ENCODE peak calls at places on chromosomes 16 and 17, in four cellular contexts. Y, L, E and W are unnamed samples.
A peak's percentile ranks its signal among the peaks of the same experiment; 100 is the strongest.

GRCh38 chr17:37648555-37648954 is 5.3 kb upstream of the DDX52 start:
- DNase-seq in L (no peak), E (no peak), Y (no peak), W (no peak)

GRCh38 chr17:68711858-68712257 is 110.7 kb upstream of the FAM20A start:
- DNase-seq in Y (no peak), E (no peak), L (no peak), W (no peak)

GRCh38 chr16:88726981-88727380 is 20.7 kb downstream of the CTU2 start:
- DNase-seq in Y (no peak), E (no peak), L (no peak), W (no peak)

GRCh38 chr16:81376880-81377279 is 62.1 kb downstream of the GAN start:
- DNase-seq in L (no peak), E (no peak), Y (no peak), W (peak; percentile 59)

GRCh38 chr16:29014561-29015029 is 29.7 kb downstream of the LAT start:
- DNase-seq in L (no peak), E (no peak), Y (no peak), W (no peak)

GRCh38 chr16:87490091-87490798 is 2.6 kb downstream of the ZCCHC14 start:
- DNase-seq in Y (no peak), L (no peak), E (peak; percentile 14), W (no peak)

GRCh38 chr16:8611122-8611521 is 10.4 kb upstream of the METTL22 start:
- DNase-seq in L (no peak), E (no peak), Y (no peak), W (no peak)

GRCh38 chr16:22004321-22004720 is 3.4 kb upstream of the PDZD9 start:
- DNase-seq in E (peak; percentile 59), L (no peak), Y (no peak), W (no peak)

GRCh38 chr17:6843241-6843890 is 11.8 kb upstream of the TEKT1 start:
- DNase-seq in E (peak; percentile 72), Y (no peak), L (no peak), W (no peak)

GRCh38 chr16:68470461-68471150 is 22.3 kb upstream of the SMPD3 start:
- DNase-seq in Y (no peak), E (no peak), L (no peak), W (no peak)

GRCh38 chr16:86396318-86396882 is 113.9 kb upstream of the FOXF1 start:
- DNase-seq in L (no peak), E (no peak), Y (no peak), W (no peak)

GRCh38 chr16:58516768-58517107 is 1.4 kb downstream of the SETD6 start:
- DNase-seq in Y (no peak), L (no peak), E (no peak), W (no peak)

GRCh38 chr17:63697341-63698286 is 2.3 kb downstream of the LIMD2 start:
- DNase-seq in E (peak; percentile 28), L (no peak), Y (peak; percentile 73), W (peak; percentile 64)

GRCh38 chr16:29736112-29736511 is 9.7 kb downstream of the C16orf54 start:
- DNase-seq in L (no peak), E (peak; percentile 17), Y (no peak), W (no peak)

GRCh38 chr17:83171661-83172060 is 92.3 kb downstream of the METRNL start:
- DNase-seq in L (no peak), E (peak; percentile 19), Y (no peak), W (no peak)

GRCh38 chr17:22507823-22508222 is 815.5 kb downstream of the KCNJ18 start:
- DNase-seq in L (no peak), E (no peak), Y (no peak), W (no peak)

GRCh38 chr17:8133398-8133797 is 9.5 kb upstream of the HES7 start:
- DNase-seq in E (peak; percentile 73), L (no peak), Y (no peak), W (no peak)

GRCh38 chr16:50281391-50282009 is 15.1 kb downstream of the ADCY7 start:
- DNase-seq in L (no peak), E (no peak), Y (no peak), W (no peak)

GRCh38 chr16:10616744-10617640 is 36.6 kb upstream of the EMP2 start:
- DNase-seq in Y (peak; percentile 73), E (peak; percentile 36), L (peak; percentile 42), W (peak; percentile 74)

GRCh38 chr17:29789186-29790170 is 140.6 kb downstream of the SSH2 start:
- DNase-seq in L (no peak), E (peak; percentile 7), Y (no peak), W (no peak)

GRCh38 chr17:57874434-57875108 is 24.7 kb upstream of the MRPS23 start:
- DNase-seq in L (peak; percentile 77), E (peak; percentile 88), Y (no peak), W (no peak)

GRCh38 chr17:57874058-57874419 is 24.2 kb upstream of the MRPS23 start:
- DNase-seq in E (no peak), Y (no peak), L (no peak), W (no peak)

GRCh38 chr17:57876023-57876865 is 26.4 kb upstream of the MRPS23 start:
- DNase-seq in E (no peak), L (no peak), Y (no peak), W (no peak)

GRCh38 chr17:57876866-57877237 is 27.0 kb upstream of the MRPS23 start:
- DNase-seq in L (no peak), Y (no peak), E (no peak), W (no peak)

GRCh38 chr17:57875109-57876022 is 25.5 kb upstream of the MRPS23 start:
- DNase-seq in L (peak; percentile 56), Y (peak; percentile 71), E (peak; percentile 80), W (peak; percentile 84)
- TF ChIP-seq CTCF in L (peak; percentile 34), Y (peak; percentile 26), E (peak; percentile 21), W (peak; percentile 54)

DNA sequence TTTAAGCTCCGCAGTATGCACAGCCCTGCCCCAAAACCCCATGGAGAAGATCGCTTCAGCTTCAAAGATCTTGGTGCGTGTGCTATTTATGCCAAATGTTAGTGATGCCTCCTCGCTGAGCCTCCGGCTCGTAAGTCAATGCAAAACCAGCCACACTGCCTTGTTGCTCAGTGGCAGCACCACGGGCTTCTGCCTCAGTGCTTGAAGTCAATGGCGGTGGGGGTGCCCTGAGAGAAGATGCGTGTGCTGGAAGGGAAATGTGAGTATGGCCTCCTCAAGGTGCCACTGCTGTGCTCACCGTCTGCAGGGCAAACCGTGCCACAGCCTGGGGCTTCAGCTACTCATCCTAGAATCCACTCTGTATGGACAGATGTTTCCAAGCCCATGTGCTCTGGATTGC is 121.9 kb downstream of the XYLT1 start:
- DNase-seq in L (no peak), Y (no peak), E (no peak), W (no peak)
- TF ChIP-seq CTCF in L (no peak), Y (no peak), E (no peak), W (no peak)

GRCh38 chr17:74457820-74458166 is 8.6 kb upstream of the CD300A start:
- DNase-seq in E (no peak), L (no peak), Y (no peak), W (no peak)
- TF ChIP-seq CTCF in E (no peak), L (no peak), Y (no peak), W (no peak)

GRCh38 chr17:44564429-44564828 is 7.1 kb downstream of the FZD2 start:
- DNase-seq in Y (no peak), L (no peak), E (no peak), W (no peak)
- TF ChIP-seq CTCF in Y (no peak), L (no peak), E (no peak), W (no peak)

DNA sequence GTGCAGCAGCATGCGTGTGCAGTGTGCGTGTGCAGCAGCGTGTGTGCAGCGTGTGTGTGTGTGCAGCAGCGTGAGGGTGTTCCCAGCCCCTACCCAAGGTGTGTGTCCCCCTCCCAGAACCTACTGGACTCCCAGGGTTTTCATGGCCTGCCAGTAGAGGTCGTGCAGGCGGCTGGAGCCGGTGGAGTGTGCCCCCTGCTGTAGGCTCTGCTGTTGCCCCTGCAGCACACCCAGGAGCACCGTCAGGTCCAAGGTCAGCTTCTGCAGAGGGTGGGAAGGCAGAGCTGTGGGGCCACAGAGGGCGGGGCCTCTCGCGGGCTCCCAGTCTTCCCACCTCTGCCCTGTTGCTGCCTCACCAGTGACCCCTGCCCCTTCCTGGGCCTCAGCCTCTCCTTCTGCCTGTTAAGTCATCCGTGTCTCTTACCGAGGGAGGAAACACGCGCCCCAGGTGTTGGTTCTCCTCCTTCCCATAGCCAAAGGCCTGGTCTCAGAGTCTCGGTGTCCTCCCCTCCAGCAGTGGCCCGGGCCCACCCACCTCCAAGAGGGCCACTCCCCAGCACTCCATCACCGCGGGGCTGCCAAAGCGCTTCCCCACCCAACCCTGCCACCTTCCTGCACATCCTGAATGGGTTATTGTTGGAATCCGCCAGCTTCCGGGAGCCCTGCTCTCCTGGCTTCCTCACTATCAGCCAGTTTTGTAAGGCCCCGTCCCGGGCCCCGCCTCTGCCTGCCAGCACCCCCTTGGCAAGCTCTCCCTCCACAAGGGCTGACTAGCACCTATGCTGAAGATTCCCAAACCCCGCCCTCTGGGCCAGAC is 14.8 kb downstream of the MYBBP1A start:
- DNase-seq in E (no peak), L (no peak), Y (peak; percentile 56), W (no peak)
- TF ChIP-seq CTCF in E (no peak), L (no peak), Y (no peak), W (no peak)

GRCh38 chr17:19269102-19269501 is 31.9 kb downstream of the EPN2 start:
- DNase-seq in L (no peak), E (no peak), Y (no peak), W (no peak)

GRCh38 chr17:19271751-19272357 is 34.7 kb downstream of the EPN2 start:
- DNase-seq in L (no peak), Y (no peak), E (no peak), W (no peak)

GRCh38 chr17:19270951-19271611 is 33.9 kb downstream of the EPN2 start:
- DNase-seq in E (no peak), L (no peak), Y (no peak), W (no peak)

GRCh38 chr17:19269641-19270040 is 32.5 kb downstream of the EPN2 start:
- DNase-seq in L (no peak), Y (no peak), E (no peak), W (no peak)

DNA sequence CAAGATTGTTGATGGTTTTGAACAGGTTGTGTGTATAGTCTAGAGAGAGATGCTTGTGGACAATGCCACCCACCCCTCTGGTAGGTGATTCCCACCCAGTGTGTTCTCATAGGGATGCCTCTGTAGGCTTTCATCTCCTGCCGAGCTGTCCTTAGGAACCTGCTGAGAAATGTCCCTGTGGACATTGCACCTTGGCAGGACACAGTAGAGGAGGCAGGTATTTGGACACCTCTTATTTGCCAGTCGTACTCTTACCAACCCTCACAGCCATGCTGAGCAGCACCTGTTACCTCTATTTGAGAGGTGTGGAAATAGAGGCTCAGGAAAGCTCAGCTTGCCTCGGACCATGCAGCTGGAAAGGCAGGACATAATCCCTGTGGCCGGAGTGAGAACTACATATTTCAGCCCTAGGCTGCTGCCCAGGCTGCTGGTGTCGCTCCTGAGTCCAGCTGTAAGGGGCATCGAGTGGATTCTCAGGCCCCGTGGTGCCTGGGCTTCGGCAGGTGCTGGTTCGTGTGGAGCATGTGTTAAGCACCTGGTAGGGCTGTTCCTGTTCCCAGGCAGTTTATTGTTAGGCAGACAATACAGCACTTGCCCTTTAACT is 33.3 kb downstream of the EPN2 start:
- DNase-seq in Y (no peak), L (no peak), E (peak; percentile 35), W (no peak)
- TF ChIP-seq CTCF in Y (no peak), L (no peak), E (peak; percentile 22), W (no peak)

DNA sequence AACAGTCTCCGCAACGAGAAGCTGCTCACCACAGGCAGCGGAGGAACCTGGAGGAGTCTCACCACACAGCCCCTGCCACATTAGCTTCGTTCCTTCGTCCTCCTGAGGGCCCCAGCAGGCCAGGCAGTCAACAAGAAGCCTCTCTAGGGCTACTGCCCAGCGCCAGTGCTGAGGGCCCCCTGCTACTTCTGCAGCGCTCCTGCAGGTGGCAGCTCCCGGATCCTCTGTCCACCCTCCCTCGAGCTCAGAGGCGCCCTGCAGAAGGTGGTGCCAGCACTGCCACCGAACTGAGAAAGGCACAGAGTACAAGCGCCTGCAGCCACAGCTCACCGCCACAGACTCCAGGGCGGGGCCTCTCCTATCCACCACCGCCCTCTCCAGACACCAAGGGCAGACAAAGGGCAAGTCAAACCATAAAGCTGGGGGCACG is 27.3 kb downstream of the KDM8 start:
- DNase-seq in E (no peak), L (no peak), Y (peak; percentile 76), W (no peak)
- TF ChIP-seq CTCF in E (peak; percentile 4), L (no peak), Y (peak; percentile 16), W (no peak)